ENCODE peak calls at places on chromosomes 1 and 21, in ten cellular contexts. K, M, C, I, Q, A, U, E, R and B are unnamed samples.

GRCh38 chr1:22045604-22046228 is 6.8 kb upstream of the CDC42 start:
- DNase-seq in K (no peak), M (no peak), C (no peak), I (no peak), Q (no peak), A (no peak), U (no peak), E (no peak), R (no peak), B (no peak)

GRCh38 chr1:73104749-73105148 is 822.4 kb upstream of the NEGR1 start:
- DNase-seq in K (no peak), M (no peak), C (no peak), I (no peak), Q (no peak), A (peak; percentile 71), U (no peak), E (no peak), R (no peak), B (no peak)

GRCh38 chr1:186435336-186435735 is 25.6 kb downstream of the PDC start:
- DNase-seq in K (no peak), M (no peak), C (peak; percentile 12), I (no peak), Q (no peak), A (no peak), U (no peak), E (no peak), R (no peak), B (no peak)

GRCh38 chr1:154840557-154841176 is 29.4 kb downstream of the KCNN3 start:
- DNase-seq in K (no peak), M (no peak), C (peak; percentile 66), I (no peak), Q (no peak), A (no peak), U (no peak), E (no peak), R (no peak), B (no peak)

GRCh38 chr1:119254067-119254720 is 113.7 kb upstream of the WARS2 start:
- DNase-seq in K (no peak), M (no peak), C (no peak), I (no peak), Q (no peak), A (no peak), U (no peak), E (no peak), R (no peak), B (no peak)

GRCh38 chr21:42568834-42569731 is 55.4 kb downstream of the SLC37A1 start:
- DNase-seq in K (peak; percentile 13), M (no peak), C (no peak), I (peak; percentile 48), Q (no peak), A (peak; percentile 73), U (peak; percentile 10), E (no peak), R (no peak), B (no peak)

GRCh38 chr21:32257952-32258785 is 20.7 kb downstream of the MIS18A start:
- DNase-seq in K (peak; percentile 73), M (peak; percentile 88), C (peak; percentile 86), I (peak; percentile 69), Q (peak; percentile 47), A (no peak), U (peak; percentile 84), E (no peak), R (peak; percentile 88), B (peak; percentile 75)

GRCh38 chr1:231800071-231800470 is 173.5 kb downstream of the DISC1 start:
- DNase-seq in K (no peak), M (no peak), C (no peak), I (no peak), Q (no peak), A (no peak), U (no peak), E (no peak), R (peak; percentile 7), B (no peak)

GRCh38 chr1:118788372-118788955 is 199.7 kb downstream of the TBX15 start:
- DNase-seq in K (no peak), M (no peak), C (no peak), I (no peak), Q (no peak), A (no peak), U (no peak), E (no peak), R (peak; percentile 1), B (no peak)

GRCh38 chr1:152143147-152143845 is 15.7 kb downstream of the RPTN start:
- DNase-seq in K (no peak), M (no peak), C (no peak), I (no peak), Q (no peak), A (no peak), U (no peak), E (no peak), R (no peak), B (no peak)

GRCh38 chr1:202580604-202581003 is 129.7 kb downstream of the SYT2 start:
- DNase-seq in K (no peak), M (no peak), C (no peak), I (no peak), Q (no peak), A (no peak), U (no peak), E (no peak), R (no peak), B (no peak)

GRCh38 chr1:116916002-116916401 is 6.3 kb downstream of the PTGFRN start:
- DNase-seq in K (no peak), M (no peak), C (no peak), I (no peak), Q (no peak), A (no peak), U (no peak), E (no peak), R (no peak), B (no peak)
- H3K4me1 ChIP-seq in K (peaks cover 18% of the 10 kb centered on the region), M (peaks cover 26% of the 10 kb centered on the region), C (peaks cover 19% of the 10 kb centered on the region), I (peaks cover 9% of the 10 kb centered on the region), Q (peaks cover 20% of the 10 kb centered on the region), A (peaks cover 13% of the 10 kb centered on the region), U (peaks cover 83% of the 10 kb centered on the region), E (no peaks in the 10 kb centered on the region), R (no peaks in the 10 kb centered on the region), B (peaks cover 82% of the 10 kb centered on the region)

GRCh38 chr21:23694396-23694795 is 1912.9 kb downstream of the MRPL39 start:
- DNase-seq in K (no peak), M (no peak), C (no peak), I (no peak), Q (no peak), A (no peak), U (no peak), E (no peak), R (no peak), B (no peak)

GRCh38 chr21:23699402-23699801 is 1907.9 kb downstream of the MRPL39 start:
- DNase-seq in K (no peak), M (no peak), C (no peak), I (no peak), Q (no peak), A (no peak), U (no peak), E (no peak), R (no peak), B (no peak)

GRCh38 chr21:23695449-23695848 is 1911.8 kb downstream of the MRPL39 start:
- DNase-seq in K (no peak), M (no peak), C (no peak), I (no peak), Q (no peak), A (no peak), U (no peak), E (no peak), R (no peak), B (no peak)
- H3K27ac ChIP-seq in K (no peak overlapping the region), M (no peak overlapping the region), C (no peak overlapping the region), I (no peak overlapping the region), Q (no peak overlapping the region), A (no peak overlapping the region), U (no peak overlapping the region), E (no peak overlapping the region), R (no peak overlapping the region), B (no peak overlapping the region)

GRCh38 chr21:34075099-34075425 is 1.7 kb downstream of the MRPS6 start:
- DNase-seq in K (no peak), M (no peak), C (no peak), I (no peak), Q (no peak), A (no peak), U (no peak), E (no peak), R (no peak), B (no peak)

GRCh38 chr21:34073032-34073748 is at the start of the genes MRPS6 and SLC5A3:
- DNase-seq in K (peak; percentile 88), M (peak; percentile 91), C (peak; percentile 87), I (peak; percentile 84), Q (peak; percentile 13), A (peak; percentile 96), U (peak; percentile 89), E (no peak), R (peak; percentile 82), B (no peak)

GRCh38 chr21:34074283-34075098 is 1.1 kb downstream of the MRPS6 start:
- DNase-seq in K (no peak), M (peak; percentile 60), C (peak; percentile 22), I (no peak), Q (no peak), A (no peak), U (no peak), E (no peak), R (peak; percentile 27), B (no peak)

GRCh38 chr21:34072145-34073031 is 990 bp upstream of the MRPS6 start:
- DNase-seq in K (no peak), M (no peak), C (no peak), I (no peak), Q (no peak), A (no peak), U (peak; percentile 67), E (no peak), R (no peak), B (no peak)

DNA sequence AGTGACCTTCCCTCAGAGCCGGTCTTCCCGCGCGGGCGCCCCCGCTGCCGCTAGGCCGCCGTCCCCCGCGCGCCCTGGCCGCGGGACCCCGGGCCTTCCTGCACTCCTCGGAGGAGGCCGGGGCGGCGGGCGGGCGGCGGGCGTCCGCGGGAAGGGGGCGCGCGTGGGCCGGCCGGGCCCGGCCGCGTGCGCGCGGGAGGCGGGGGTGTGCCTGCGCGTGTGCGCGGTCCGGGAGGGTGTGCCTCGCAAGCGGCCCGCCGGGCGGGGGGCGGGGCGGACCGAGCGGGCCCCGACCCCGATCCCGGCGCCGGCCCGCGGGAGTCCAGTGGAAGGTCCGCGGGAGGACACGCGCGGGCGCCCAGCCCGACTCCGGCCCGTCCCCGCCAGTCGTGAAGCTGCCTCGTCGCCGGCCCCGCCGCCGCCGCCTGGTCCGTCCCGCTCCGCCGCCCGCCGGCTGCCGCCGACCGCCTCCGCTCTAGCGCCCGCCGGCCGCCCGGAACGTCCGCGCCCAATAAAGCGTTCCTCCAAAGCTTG is 438 bp downstream of the MRPS6 start:
- DNase-seq in K (no peak), M (peak; percentile 42), C (no peak), I (no peak), Q (no peak), A (peak; percentile 91), U (peak; percentile 36), E (no peak), R (no peak), B (no peak)
- H3K4me1 ChIP-seq in K (peaks cover 10% of the 10 kb centered on the region), M (peaks cover 32% of the 10 kb centered on the region), C (peaks cover 10% of the 10 kb centered on the region), I (peaks cover 13% of the 10 kb centered on the region), Q (peaks cover 21% of the 10 kb centered on the region), A (peaks cover 7% of the 10 kb centered on the region), U (peaks cover 29% of the 10 kb centered on the region), E (peaks cover 7% of the 10 kb centered on the region), R (no peaks in the 10 kb centered on the region), B (no peaks in the 10 kb centered on the region)

DNA sequence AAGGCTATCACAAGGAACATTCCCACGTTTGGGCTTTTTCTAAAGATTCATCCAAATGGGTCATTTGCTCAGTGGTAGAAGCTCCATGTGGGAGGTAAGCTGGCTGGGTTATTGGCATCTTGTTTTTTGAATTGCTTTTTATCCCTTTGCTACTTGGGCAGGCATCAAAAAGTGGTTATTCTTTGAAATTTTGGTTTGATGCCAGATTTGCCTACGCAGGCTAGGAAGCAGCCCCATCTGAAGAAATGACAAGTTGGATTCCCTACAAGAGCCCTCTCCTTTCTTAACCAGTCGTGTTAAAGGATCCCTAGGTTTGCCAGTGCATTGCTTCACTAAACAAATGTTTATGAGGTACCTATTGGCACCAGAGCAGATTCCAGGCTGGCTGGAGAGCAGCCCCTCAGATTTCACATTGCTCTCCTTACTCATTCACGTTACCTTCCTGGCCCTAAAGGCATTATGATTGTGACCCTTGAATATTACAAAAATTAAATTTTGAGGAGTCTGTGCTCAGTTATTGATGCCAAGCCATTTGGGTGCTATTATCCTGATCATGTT is 38.8 kb downstream of the ARID1A start:
- DNase-seq in K (no peak), M (no peak), C (no peak), I (no peak), Q (no peak), A (no peak), U (no peak), E (no peak), R (peak; percentile 36), B (no peak)
- H3K27ac ChIP-seq in K (no peak overlapping the region), M (peak overlapping the region; percentile 32), C (no peak overlapping the region), I (no peak overlapping the region), Q (no peak overlapping the region), A (no peak overlapping the region), U (no peak overlapping the region), E (peak overlapping the region; percentile 26), R (peak overlapping the region; percentile 49), B (no peak overlapping the region)